ENCODE peak calls at places on chromosomes 5 and 9, in seven cellular contexts. V is H1, W is HCT116, O is SK-N-SH, Q is HepG2, B is K562, N is GM12878. D is an unnamed sample.
A peak's percentile ranks its signal among the peaks of the same experiment; 100 is the strongest.

GRCh38 chr5:169185626-169186025 is 115.3 kb downstream of the SLIT3 start:
- DNase-seq in V (no peak), W (no peak), O (no peak), Q (no peak), B (no peak), N (no peak), D (no peak)

GRCh38 chr5:169695919-169696490 is 58.9 kb downstream of the DOCK2 start:
- DNase-seq in V (no peak), W (peak; percentile 22), O (peak; percentile 28), Q (no peak), B (no peak), N (no peak), D (no peak)

GRCh38 chr9:129802833-129803678 is at the start of gene TOR1B:
- DNase-seq in V (peak; percentile 98), W (peak; percentile 81), O (peak; percentile 96), Q (peak; percentile 86), B (peak; percentile 97), N (peak; percentile 80), D (peak; percentile 95)

GRCh38 chr9:130266236-130267098 is 907 bp downstream of the HMCN2 start:
- DNase-seq in V (peak; percentile 78), W (no peak), O (no peak), Q (no peak), B (no peak), N (no peak), D (no peak)

GRCh38 chr9:96441798-96442445 is 8.0 kb upstream of the HABP4 start:
- DNase-seq in V (no peak), W (no peak), O (no peak), Q (peak; percentile 68), B (peak; percentile 30), N (no peak), D (no peak)

GRCh38 chr9:127627494-127627855 is 15.4 kb downstream of the STXBP1 start:
- DNase-seq in V (no peak), W (no peak), O (no peak), Q (no peak), B (no peak), N (no peak), D (no peak)

GRCh38 chr9:105976257-105976656 is 281.9 kb downstream of the TMEM38B start:
- DNase-seq in V (no peak), W (no peak), O (no peak), Q (no peak), B (no peak), N (no peak), D (no peak)

GRCh38 chr5:38360323-38361061 is 102.1 kb downstream of the EGFLAM start:
- DNase-seq in V (no peak), W (no peak), O (no peak), Q (no peak), B (no peak), N (no peak), D (no peak)

GRCh38 chr5:155772009-155772662 is 554.8 kb upstream of the SGCD start:
- DNase-seq in V (no peak), W (no peak), O (no peak), Q (no peak), B (no peak), N (no peak), D (no peak)

GRCh38 chr9:107386396-107386795 is 103.2 kb downstream of the KLF4 start:
- DNase-seq in V (no peak), W (no peak), O (no peak), Q (no peak), B (no peak), N (no peak), D (no peak)

GRCh38 chr9:18668944-18669343 is 195.0 kb downstream of the ADAMTSL1 start:
- DNase-seq in V (no peak), W (no peak), O (no peak), Q (peak; percentile 20), B (no peak), N (no peak), D (peak; percentile 65)

GRCh38 chr9:38047301-38048251 is 21.5 kb downstream of the SHB start:
- DNase-seq in V (peak; percentile 63), W (peak; percentile 93), O (no peak), Q (peak; percentile 99), B (peak; percentile 60), N (no peak), D (peak; percentile 91)

GRCh38 chr5:158121678-158122077 is 262.7 kb upstream of the CLINT1 start:
- DNase-seq in V (no peak), W (no peak), O (no peak), Q (no peak), B (no peak), N (no peak), D (no peak)

DNA sequence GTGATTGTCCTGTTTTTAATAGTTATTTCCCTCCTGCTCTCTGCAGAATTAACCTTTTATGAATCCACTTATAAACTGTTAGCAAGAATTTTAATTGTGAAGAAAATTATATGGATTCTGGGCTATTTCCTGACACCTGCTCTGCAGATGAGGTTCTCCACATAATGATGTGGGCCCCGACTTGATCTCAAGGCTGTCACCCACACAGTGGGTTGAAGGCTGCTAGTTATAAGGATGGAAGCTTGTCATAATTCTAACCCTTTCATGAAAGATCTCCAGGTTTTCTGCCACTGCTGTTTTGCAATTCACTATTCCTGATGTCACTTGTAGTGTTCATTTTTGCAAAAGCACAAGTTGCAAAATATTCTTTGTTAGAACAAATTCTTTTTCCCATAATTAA is 69.1 kb upstream of the MAN2A1 start:
- DNase-seq in V (no peak), W (no peak), O (no peak), Q (no peak), B (no peak), N (no peak), D (no peak)
- TF ChIP-seq YY1 in V (no peak), W (no peak), O (no peak), Q (no peak), B (no peak), N (no peak), D (no peak)

DNA sequence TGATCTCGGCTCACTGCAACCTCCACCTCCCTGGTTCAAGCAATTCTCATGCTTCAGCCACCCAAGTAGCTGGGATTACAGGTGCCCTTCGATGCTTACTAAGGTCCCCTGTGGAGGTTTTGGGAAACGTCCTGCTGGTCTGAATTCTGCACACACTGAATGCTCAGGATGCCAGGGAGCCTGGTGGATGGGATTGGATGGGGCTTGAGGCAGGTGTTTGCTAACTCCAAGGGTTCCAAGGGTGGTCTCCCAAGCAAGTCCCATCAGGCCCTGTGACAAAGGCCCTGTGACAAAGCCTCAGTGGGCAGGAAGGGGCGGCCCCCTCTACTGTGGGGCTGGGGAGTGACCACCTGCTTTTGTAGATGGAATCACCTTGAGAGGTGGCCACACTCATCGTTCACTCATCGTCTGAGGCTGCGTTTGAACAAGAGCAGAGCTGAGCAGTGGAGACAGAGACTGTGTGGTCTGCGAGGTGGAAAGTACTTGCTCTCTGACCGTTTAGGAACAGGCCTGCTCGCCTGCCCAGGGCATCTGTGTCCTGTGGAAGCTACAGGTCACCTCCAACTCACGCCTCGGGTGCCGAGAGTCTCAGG is 40.2 kb downstream of the MRPL36 start:
- DNase-seq in V (peak; percentile 35), W (no peak), O (no peak), Q (no peak), B (no peak), N (no peak), D (no peak)
- TF ChIP-seq YY1 in V (no peak), W (no peak), O (no peak), Q (no peak), B (no peak), N (no peak), D (no peak)

GRCh38 chr9:133901184-133901835 is 90.8 kb downstream of the VAV2 start:
- DNase-seq in V (no peak), W (no peak), O (no peak), Q (no peak), B (no peak), N (no peak), D (no peak)

GRCh38 chr9:133893191-133893994 is 98.7 kb downstream of the VAV2 start:
- DNase-seq in V (peak; percentile 41), W (no peak), O (no peak), Q (no peak), B (no peak), N (no peak), D (no peak)

GRCh38 chr9:133894377-133895321 is 97.5 kb downstream of the VAV2 start:
- DNase-seq in V (peak; percentile 39), W (no peak), O (no peak), Q (no peak), B (no peak), N (no peak), D (no peak)

GRCh38 chr9:133895335-133895734 is 96.8 kb downstream of the VAV2 start:
- DNase-seq in V (no peak), W (no peak), O (no peak), Q (no peak), B (no peak), N (no peak), D (no peak)

GRCh38 chr9:133897675-133898074 is 94.4 kb downstream of the VAV2 start:
- DNase-seq in V (no peak), W (no peak), O (peak; percentile 79), Q (no peak), B (no peak), N (no peak), D (no peak)
- TF ChIP-seq YY1 in V (no peak), W (no peak), O (no peak), Q (no peak), B (no peak), N (no peak), D (no peak)

GRCh38 chr9:75069171-75069570 is 18.8 kb downstream of the NMRK1 start:
- DNase-seq in V (no peak), W (no peak), O (no peak), Q (no peak), B (no peak), N (no peak), D (no peak)

GRCh38 chr9:75065513-75065912 is 22.4 kb downstream of the NMRK1 start:
- DNase-seq in V (no peak), W (no peak), O (no peak), Q (no peak), B (peak; percentile 28), N (no peak), D (no peak)

GRCh38 chr9:75064307-75065025 is 23.5 kb downstream of the NMRK1 start:
- DNase-seq in V (no peak), W (no peak), O (no peak), Q (no peak), B (no peak), N (no peak), D (no peak)

GRCh38 chr9:75071530-75072122 is 16.3 kb downstream of the NMRK1 start:
- DNase-seq in V (no peak), W (peak; percentile 44), O (no peak), Q (no peak), B (no peak), N (no peak), D (no peak)

GRCh38 chr9:75067894-75068293 is 20.1 kb downstream of the NMRK1 start:
- DNase-seq in V (no peak), W (no peak), O (no peak), Q (no peak), B (no peak), N (no peak), D (no peak)
- TF ChIP-seq YY1 in V (no peak), W (no peak), O (no peak), Q (no peak), B (no peak), N (no peak), D (no peak)